ENCODE peak calls at places on chromosomes 12 and 14, in six cellular contexts. One of them, this sample, is unnamed.

GRCh38 chr12:51082561-51083139 is 746 bp downstream of the CSRNP2 start:
- DNase-seq in mesenchymal stem cell: peak
- DNase-seq in ovary: no peak
- DNase-seq in IMR-90: peak
- DNase-seq in CD4-positive, CD25-positive, alpha-beta regulatory T cell: peak
- DNase-seq in adipocyte: peak
- DNase-seq in this sample: peak

GRCh38 chr12:45415393-45415817 is 199.5 kb downstream of the ANO6 start:
- DNase-seq in mesenchymal stem cell: peak
- DNase-seq in ovary: no peak
- DNase-seq in IMR-90: peak
- DNase-seq in CD4-positive, CD25-positive, alpha-beta regulatory T cell: peak
- DNase-seq in adipocyte: peak
- DNase-seq in this sample: peak

GRCh38 chr14:101858791-101859537 is 97.5 kb downstream of the PPP2R5C start:
- DNase-seq in mesenchymal stem cell: no peak
- DNase-seq in ovary: no peak
- DNase-seq in IMR-90: no peak
- DNase-seq in CD4-positive, CD25-positive, alpha-beta regulatory T cell: peak
- DNase-seq in adipocyte: no peak
- DNase-seq in this sample: no peak

GRCh38 chr12:24226745-24227350 is 277.4 kb upstream of the SOX5 start:
- DNase-seq in mesenchymal stem cell: peak
- DNase-seq in ovary: no peak
- DNase-seq in IMR-90: peak
- DNase-seq in CD4-positive, CD25-positive, alpha-beta regulatory T cell: no peak
- DNase-seq in adipocyte: peak
- DNase-seq in this sample: peak

GRCh38 chr12:85310456-85311076 is 30.5 kb downstream of the ALX1 start:
- DNase-seq in mesenchymal stem cell: peak
- DNase-seq in ovary: no peak
- DNase-seq in IMR-90: peak
- DNase-seq in CD4-positive, CD25-positive, alpha-beta regulatory T cell: no peak
- DNase-seq in adipocyte: peak
- DNase-seq in this sample: peak

GRCh38 chr14:45227566-45227965 is 25.4 kb downstream of the MIS18BP1 start:
- DNase-seq in mesenchymal stem cell: no peak
- DNase-seq in ovary: no peak
- DNase-seq in IMR-90: peak
- DNase-seq in CD4-positive, CD25-positive, alpha-beta regulatory T cell: no peak
- DNase-seq in adipocyte: no peak
- DNase-seq in this sample: no peak

GRCh38 chr12:116818341-116818856 is 62.8 kb downstream of the HRK start:
- DNase-seq in mesenchymal stem cell: peak
- DNase-seq in ovary: peak
- DNase-seq in IMR-90: peak
- DNase-seq in CD4-positive, CD25-positive, alpha-beta regulatory T cell: peak
- DNase-seq in adipocyte: peak
- DNase-seq in this sample: peak

GRCh38 chr14:93788557-93789365 is 476 bp upstream of the PRIMA1 start:
- DNase-seq in mesenchymal stem cell: no peak
- DNase-seq in ovary: peak
- DNase-seq in IMR-90: no peak
- DNase-seq in CD4-positive, CD25-positive, alpha-beta regulatory T cell: no peak
- DNase-seq in adipocyte: peak
- DNase-seq in this sample: no peak

GRCh38 chr14:103189481-103190470 is 66.5 kb downstream of the TNFAIP2 start:
- DNase-seq in mesenchymal stem cell: no peak
- DNase-seq in ovary: no peak
- DNase-seq in IMR-90: no peak
- DNase-seq in CD4-positive, CD25-positive, alpha-beta regulatory T cell: no peak
- DNase-seq in adipocyte: no peak
- DNase-seq in this sample: no peak

GRCh38 chr14:34632451-34632850 is 2.5 kb upstream of the SNX6 start:
- DNase-seq in mesenchymal stem cell: no peak
- DNase-seq in ovary: no peak
- DNase-seq in IMR-90: no peak
- DNase-seq in CD4-positive, CD25-positive, alpha-beta regulatory T cell: no peak
- DNase-seq in adipocyte: no peak
- DNase-seq in this sample: no peak

GRCh38 chr14:79668941-79669340 is 542.4 kb downstream of the DIO2 start:
- DNase-seq in mesenchymal stem cell: no peak
- DNase-seq in ovary: no peak
- DNase-seq in IMR-90: no peak
- DNase-seq in CD4-positive, CD25-positive, alpha-beta regulatory T cell: no peak
- DNase-seq in adipocyte: no peak
- DNase-seq in this sample: no peak

GRCh38 chr12:92215358-92215757 is 69.7 kb upstream of the BTG1 start:
- DNase-seq in mesenchymal stem cell: no peak
- DNase-seq in ovary: no peak
- DNase-seq in IMR-90: no peak
- DNase-seq in CD4-positive, CD25-positive, alpha-beta regulatory T cell: no peak
- DNase-seq in adipocyte: no peak
- DNase-seq in this sample: no peak

GRCh38 chr14:86626530-86626929 is 1096.6 kb downstream of the FLRT2 start:
- DNase-seq in mesenchymal stem cell: no peak
- DNase-seq in ovary: no peak
- DNase-seq in IMR-90: peak
- DNase-seq in CD4-positive, CD25-positive, alpha-beta regulatory T cell: no peak
- DNase-seq in adipocyte: peak
- DNase-seq in this sample: no peak

GRCh38 chr12:98741615-98742265 is 96.7 kb downstream of the APAF1 start:
- DNase-seq in mesenchymal stem cell: no peak
- DNase-seq in ovary: no peak
- DNase-seq in IMR-90: peak
- DNase-seq in CD4-positive, CD25-positive, alpha-beta regulatory T cell: peak
- DNase-seq in adipocyte: no peak
- DNase-seq in this sample: no peak

GRCh38 chr12:22684124-22684523 is 59.2 kb downstream of the ETNK1 start:
- DNase-seq in mesenchymal stem cell: no peak
- DNase-seq in ovary: no peak
- DNase-seq in IMR-90: no peak
- DNase-seq in CD4-positive, CD25-positive, alpha-beta regulatory T cell: no peak
- DNase-seq in adipocyte: no peak
- DNase-seq in this sample: no peak

GRCh38 chr14:98605043-98605442 is 667.0 kb downstream of the BCL11B start:
- DNase-seq in mesenchymal stem cell: no peak
- DNase-seq in ovary: no peak
- DNase-seq in IMR-90: no peak
- DNase-seq in CD4-positive, CD25-positive, alpha-beta regulatory T cell: no peak
- DNase-seq in adipocyte: no peak
- DNase-seq in this sample: no peak

GRCh38 chr14:69484444-69485113 is at the start of gene PLEKHD1:
- DNase-seq in mesenchymal stem cell: no peak
- DNase-seq in ovary: no peak
- DNase-seq in IMR-90: no peak
- DNase-seq in CD4-positive, CD25-positive, alpha-beta regulatory T cell: no peak
- DNase-seq in adipocyte: no peak
- DNase-seq in this sample: no peak

GRCh38 chr12:24421759-24422158 is 472.3 kb upstream of the SOX5 start:
- DNase-seq in mesenchymal stem cell: no peak
- DNase-seq in ovary: no peak
- DNase-seq in IMR-90: no peak
- DNase-seq in CD4-positive, CD25-positive, alpha-beta regulatory T cell: no peak
- DNase-seq in adipocyte: no peak
- DNase-seq in this sample: no peak

GRCh38 chr14:98370352-98370751 is 901.6 kb downstream of the BCL11B start:
- DNase-seq in mesenchymal stem cell: no peak
- DNase-seq in ovary: no peak
- DNase-seq in IMR-90: no peak
- DNase-seq in CD4-positive, CD25-positive, alpha-beta regulatory T cell: no peak
- DNase-seq in adipocyte: no peak
- DNase-seq in this sample: no peak

GRCh38 chr12:30996752-30997151 is 70.2 kb downstream of the TSPAN11 start:
- DNase-seq in mesenchymal stem cell: no peak
- DNase-seq in ovary: no peak
- DNase-seq in IMR-90: no peak
- DNase-seq in CD4-positive, CD25-positive, alpha-beta regulatory T cell: no peak
- DNase-seq in adipocyte: no peak
- DNase-seq in this sample: no peak

GRCh38 chr14:78959674-78960264 is 789.6 kb downstream of the NRXN3 start:
- DNase-seq in mesenchymal stem cell: peak
- DNase-seq in ovary: peak
- DNase-seq in IMR-90: peak
- DNase-seq in CD4-positive, CD25-positive, alpha-beta regulatory T cell: peak
- DNase-seq in adipocyte: peak
- DNase-seq in this sample: peak

GRCh38 chr14:53778263-53778662 is 178.4 kb downstream of the BMP4 start:
- DNase-seq in mesenchymal stem cell: no peak
- DNase-seq in ovary: no peak
- DNase-seq in IMR-90: no peak
- DNase-seq in CD4-positive, CD25-positive, alpha-beta regulatory T cell: no peak
- DNase-seq in adipocyte: no peak
- DNase-seq in this sample: no peak

GRCh38 chr14:47278233-47278842 is 397.1 kb downstream of the MDGA2 start:
- DNase-seq in mesenchymal stem cell: peak
- DNase-seq in ovary: peak
- DNase-seq in IMR-90: no peak
- DNase-seq in CD4-positive, CD25-positive, alpha-beta regulatory T cell: peak
- DNase-seq in adipocyte: peak
- DNase-seq in this sample: peak

GRCh38 chr12:47704719-47705118 is 1.1 kb downstream of the RPAP3 start:
- DNase-seq in mesenchymal stem cell: no peak
- DNase-seq in ovary: no peak
- DNase-seq in IMR-90: no peak
- DNase-seq in CD4-positive, CD25-positive, alpha-beta regulatory T cell: no peak
- DNase-seq in adipocyte: no peak
- DNase-seq in this sample: no peak

GRCh38 chr14:47012533-47012932 is 361.0 kb upstream of the RPL10L start:
- DNase-seq in mesenchymal stem cell: no peak
- DNase-seq in ovary: no peak
- DNase-seq in IMR-90: no peak
- DNase-seq in CD4-positive, CD25-positive, alpha-beta regulatory T cell: no peak
- DNase-seq in adipocyte: no peak
- DNase-seq in this sample: no peak

DNA sequence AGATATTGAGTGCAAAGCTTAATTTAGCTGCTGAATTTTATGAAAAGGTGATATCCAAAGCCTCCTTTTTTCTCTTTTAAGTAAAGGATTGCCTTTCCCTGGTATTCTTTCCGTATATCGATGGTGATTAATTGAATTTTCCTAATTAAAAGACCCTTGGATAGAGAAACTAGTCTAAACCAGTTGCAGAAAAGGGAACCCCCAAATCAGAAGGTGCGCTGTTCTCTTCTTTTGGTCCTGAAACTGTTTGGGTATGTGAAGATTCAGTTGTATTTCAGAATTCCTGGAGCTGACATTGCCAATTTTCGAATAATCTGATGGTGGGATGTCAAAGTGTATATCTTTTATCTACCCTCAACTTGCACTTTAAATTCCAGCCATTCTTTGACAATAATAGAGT is 1.9 kb downstream of the GPHN start:
- DNase-seq in mesenchymal stem cell: peak
- DNase-seq in ovary: no peak
- DNase-seq in IMR-90: no peak
- DNase-seq in CD4-positive, CD25-positive, alpha-beta regulatory T cell: no peak
- DNase-seq in adipocyte: peak
- DNase-seq in this sample: no peak
- H3K4me3 ChIP-seq in mesenchymal stem cell: no peak
- H3K4me3 ChIP-seq in ovary: peak
- H3K4me3 ChIP-seq in IMR-90: no peak
- H3K4me3 ChIP-seq in CD4-positive, CD25-positive, alpha-beta regulatory T cell: peak
- H3K4me3 ChIP-seq in adipocyte: peak
- H3K4me3 ChIP-seq in this sample: no peak

GRCh38 chr12:4819654-4820053 is 90.1 kb upstream of the KCNA1 start:
- DNase-seq in mesenchymal stem cell: no peak
- DNase-seq in ovary: no peak
- DNase-seq in IMR-90: peak
- DNase-seq in CD4-positive, CD25-positive, alpha-beta regulatory T cell: no peak
- DNase-seq in adipocyte: no peak
- DNase-seq in this sample: no peak
- H3K4me3 ChIP-seq in mesenchymal stem cell: no peak
- H3K4me3 ChIP-seq in ovary: no peak
- H3K4me3 ChIP-seq in IMR-90: no peak
- H3K4me3 ChIP-seq in CD4-positive, CD25-positive, alpha-beta regulatory T cell: no peak
- H3K4me3 ChIP-seq in adipocyte: no peak
- H3K4me3 ChIP-seq in this sample: no peak

GRCh38 chr12:53696655-53697321 is 20.9 kb upstream of the ATP5MC2 start:
- DNase-seq in mesenchymal stem cell: no peak
- DNase-seq in ovary: no peak
- DNase-seq in IMR-90: no peak
- DNase-seq in CD4-positive, CD25-positive, alpha-beta regulatory T cell: no peak
- DNase-seq in adipocyte: no peak
- DNase-seq in this sample: no peak
- H3K4me3 ChIP-seq in mesenchymal stem cell: no peak
- H3K4me3 ChIP-seq in ovary: no peak
- H3K4me3 ChIP-seq in IMR-90: no peak
- H3K4me3 ChIP-seq in CD4-positive, CD25-positive, alpha-beta regulatory T cell: peak
- H3K4me3 ChIP-seq in adipocyte: no peak
- H3K4me3 ChIP-seq in this sample: no peak

GRCh38 chr12:124938066-124938465 is 23.6 kb upstream of the UBC start:
- DNase-seq in mesenchymal stem cell: no peak
- DNase-seq in ovary: no peak
- DNase-seq in IMR-90: no peak
- DNase-seq in CD4-positive, CD25-positive, alpha-beta regulatory T cell: peak
- DNase-seq in adipocyte: peak
- DNase-seq in this sample: peak
- H3K4me3 ChIP-seq in mesenchymal stem cell: no peak
- H3K4me3 ChIP-seq in ovary: peak
- H3K4me3 ChIP-seq in IMR-90: no peak
- H3K4me3 ChIP-seq in CD4-positive, CD25-positive, alpha-beta regulatory T cell: peak
- H3K4me3 ChIP-seq in adipocyte: peak
- H3K4me3 ChIP-seq in this sample: no peak

GRCh38 chr12:53996886-53997217 is 3.1 kb upstream of the HOXC9 start:
- DNase-seq in mesenchymal stem cell: no peak
- DNase-seq in ovary: no peak
- DNase-seq in IMR-90: no peak
- DNase-seq in CD4-positive, CD25-positive, alpha-beta regulatory T cell: no peak
- DNase-seq in adipocyte: no peak
- DNase-seq in this sample: no peak

GRCh38 chr12:53999596-54000104 is 311 bp upstream of the HOXC9 start:
- DNase-seq in mesenchymal stem cell: peak
- DNase-seq in ovary: no peak
- DNase-seq in IMR-90: peak
- DNase-seq in CD4-positive, CD25-positive, alpha-beta regulatory T cell: no peak
- DNase-seq in adipocyte: no peak
- DNase-seq in this sample: no peak

GRCh38 chr12:53997324-53998173 is 2.4 kb upstream of the HOXC9 start:
- DNase-seq in mesenchymal stem cell: no peak
- DNase-seq in ovary: no peak
- DNase-seq in IMR-90: no peak
- DNase-seq in CD4-positive, CD25-positive, alpha-beta regulatory T cell: no peak
- DNase-seq in adipocyte: no peak
- DNase-seq in this sample: no peak

GRCh38 chr12:53998900-53999236 is 1.1 kb upstream of the HOXC9 start:
- DNase-seq in mesenchymal stem cell: no peak
- DNase-seq in ovary: no peak
- DNase-seq in IMR-90: no peak
- DNase-seq in CD4-positive, CD25-positive, alpha-beta regulatory T cell: no peak
- DNase-seq in adipocyte: no peak
- DNase-seq in this sample: no peak

GRCh38 chr12:53998174-53998899 is 1.6 kb upstream of the HOXC9 start:
- DNase-seq in mesenchymal stem cell: no peak
- DNase-seq in ovary: no peak
- DNase-seq in IMR-90: no peak
- DNase-seq in CD4-positive, CD25-positive, alpha-beta regulatory T cell: no peak
- DNase-seq in adipocyte: no peak
- DNase-seq in this sample: no peak
- H3K4me3 ChIP-seq in mesenchymal stem cell: no peak
- H3K4me3 ChIP-seq in ovary: no peak
- H3K4me3 ChIP-seq in IMR-90: no peak
- H3K4me3 ChIP-seq in CD4-positive, CD25-positive, alpha-beta regulatory T cell: no peak
- H3K4me3 ChIP-seq in adipocyte: peak
- H3K4me3 ChIP-seq in this sample: no peak

GRCh38 chr12:107761502-107761904 is 566 bp upstream of the PRDM4 start:
- DNase-seq in mesenchymal stem cell: no peak
- DNase-seq in ovary: no peak
- DNase-seq in IMR-90: no peak
- DNase-seq in CD4-positive, CD25-positive, alpha-beta regulatory T cell: peak
- DNase-seq in adipocyte: no peak
- DNase-seq in this sample: no peak
- H3K4me3 ChIP-seq in mesenchymal stem cell: peak
- H3K4me3 ChIP-seq in ovary: peak
- H3K4me3 ChIP-seq in IMR-90: peak
- H3K4me3 ChIP-seq in CD4-positive, CD25-positive, alpha-beta regulatory T cell: peak
- H3K4me3 ChIP-seq in adipocyte: peak
- H3K4me3 ChIP-seq in this sample: peak

This sample was measured in endothelial cell of umbilical vein.